ENCODE peak calls at places on chromosomes 3 and 15, in five cellular contexts. A, W, T, U and R are unnamed samples. For H3K79me1, the result is how much of the 10 kb centered on the place peaks cover.

GRCh38 chr3:127675651-127676391 is 3.1 kb downstream of the ABTB1 start:
- DNase-seq in W (no peak), A (no peak), U (peak), T (no peak), R (no peak)

GRCh38 chr15:98653686-98654085 is 5.3 kb downstream of the IGF1R start:
- DNase-seq in W (no peak), A (no peak), U (no peak), T (no peak), R (no peak)

GRCh38 chr15:60574801-60575631 is 96.1 kb upstream of the ICE2 start:
- DNase-seq in A (peak), T (no peak), W (no peak), U (no peak), R (peak)

GRCh38 chr3:23232879-23233278 is 29.8 kb downstream of the UBE2E2 start:
- DNase-seq in U (no peak), T (no peak), W (no peak), A (no peak), R (no peak)

GRCh38 chr3:23508464-23508863 is 297.3 kb upstream of the UBE2E1 start:
- DNase-seq in W (no peak), A (no peak), T (no peak), U (no peak), R (no peak)

GRCh38 chr15:62337934-62338333 is 172.8 kb upstream of the C2CD4B start:
- DNase-seq in T (no peak), U (no peak), A (no peak), W (no peak), R (no peak)

GRCh38 chr15:29124581-29125381 is 144.8 kb downstream of the NSMCE3 start:
- DNase-seq in T (no peak), W (no peak), U (no peak), A (peak), R (peak)

GRCh38 chr15:74251187-74251811 is 15.2 kb downstream of the CCDC33 start:
- DNase-seq in T (no peak), W (no peak), A (no peak), U (no peak), R (no peak)

GRCh38 chr3:195100903-195101591 is 169.9 kb downstream of the XXYLT1 start:
- DNase-seq in T (no peak), U (no peak), W (no peak), A (peak), R (peak)

GRCh38 chr3:152707314-152707713 is 127.6 kb upstream of the P2RY1 start:
- DNase-seq in T (no peak), U (no peak), A (no peak), W (no peak), R (no peak)

GRCh38 chr15:99668533-99669182 is 64.6 kb downstream of the LYSMD4 start:
- DNase-seq in W (no peak), U (no peak), A (no peak), T (no peak), R (no peak)

GRCh38 chr3:132289311-132289710 is 27.9 kb upstream of the ACP3 start:
- DNase-seq in T (no peak), U (no peak), W (no peak), A (no peak), R (no peak)

GRCh38 chr3:99317196-99317595 is 321.2 kb upstream of the COL8A1 start:
- DNase-seq in U (no peak), W (no peak), T (no peak), A (no peak), R (no peak)

GRCh38 chr3:69504232-69504631 is 118.3 kb upstream of the FRMD4B start:
- DNase-seq in U (no peak), W (no peak), A (no peak), T (no peak), R (no peak)

GRCh38 chr15:35206060-35206675 is 121.1 kb upstream of the NANOGP8 start:
- DNase-seq in W (no peak), U (no peak), A (peak), T (no peak), R (peak)

GRCh38 chr15:78177447-78177873 is 28.3 kb downstream of the IDH3A start:
- DNase-seq in U (peak), A (no peak), T (peak), W (peak), R (no peak)

GRCh38 chr3:186609247-186609868 is 3.5 kb upstream of the AHSG start:
- DNase-seq in T (no peak), A (no peak), U (no peak), W (no peak), R (peak)

GRCh38 chr3:118932822-118933558 is 101.7 kb downstream of the IGSF11 start:
- DNase-seq in W (no peak), A (no peak), T (no peak), U (no peak), R (no peak)

GRCh38 chr15:87498545-87498944 is 758.0 kb downstream of the NTRK3 start:
- DNase-seq in U (no peak), T (no peak), W (no peak), A (peak), R (peak)

GRCh38 chr3:136792931-136793330 is 26.0 kb upstream of the SLC35G2 start:
- DNase-seq in A (no peak), W (no peak), U (no peak), T (no peak), R (no peak)

GRCh38 chr15:89143503-89144162 is 55.4 kb downstream of the ABHD2 start:
- DNase-seq in W (no peak), T (no peak), U (no peak), A (peak), R (no peak)

GRCh38 chr3:18767756-18768303 is 342.7 kb upstream of the SATB1 start:
- DNase-seq in T (no peak), W (no peak), A (no peak), U (no peak), R (no peak)

GRCh38 chr3:115922681-115923347 is 299.5 kb downstream of the GAP43 start:
- DNase-seq in T (no peak), U (peak), A (peak), W (peak), R (peak)

GRCh38 chr3:36591959-36592358 is 172.4 kb downstream of the DCLK3 start:
- DNase-seq in A (peak), U (no peak), W (no peak), T (no peak), R (no peak)

GRCh38 chr3:159513867-159514380 is 474.7 kb upstream of the IL12A start:
- DNase-seq in U (no peak), W (no peak), A (no peak), T (no peak), R (no peak)

GRCh38 chr3:132256984-132257383 is 60.2 kb upstream of the ACP3 start:
- DNase-seq in A (peak), W (no peak), U (peak), T (peak), R (peak)

GRCh38 chr3:64399205-64399800 is 174.0 kb upstream of the PRICKLE2 start:
- DNase-seq in U (peak), T (peak), A (peak), W (no peak), R (peak)

GRCh38 chr15:36428102-36428845 is 151.2 kb upstream of the CDIN1 start:
- DNase-seq in T (no peak), W (peak), A (peak), U (no peak), R (peak)

GRCh38 chr15:57649138-57649537 is 57.4 kb upstream of the POLR2M start:
- DNase-seq in U (no peak), A (no peak), T (no peak), W (no peak), R (no peak)

GRCh38 chr15:85587707-85588441 is 206.9 kb downstream of the KLHL25 start:
- DNase-seq in A (peak), U (no peak), W (no peak), T (no peak), R (peak)

GRCh38 chr15:64460737-64461576 is 579 bp downstream of the ZNF609 start:
- DNase-seq in W (no peak), T (no peak), U (peak), A (peak), R (peak)

GRCh38 chr15:88814393-88814792 is 11.2 kb downstream of the ACAN start:
- DNase-seq in U (no peak), W (no peak), T (no peak), A (no peak), R (no peak)

GRCh38 chr3:185330238-185330637 is 32.7 kb upstream of the MAP3K13 start:
- DNase-seq in U (no peak), T (no peak), A (no peak), W (no peak), R (peak)

DNA sequence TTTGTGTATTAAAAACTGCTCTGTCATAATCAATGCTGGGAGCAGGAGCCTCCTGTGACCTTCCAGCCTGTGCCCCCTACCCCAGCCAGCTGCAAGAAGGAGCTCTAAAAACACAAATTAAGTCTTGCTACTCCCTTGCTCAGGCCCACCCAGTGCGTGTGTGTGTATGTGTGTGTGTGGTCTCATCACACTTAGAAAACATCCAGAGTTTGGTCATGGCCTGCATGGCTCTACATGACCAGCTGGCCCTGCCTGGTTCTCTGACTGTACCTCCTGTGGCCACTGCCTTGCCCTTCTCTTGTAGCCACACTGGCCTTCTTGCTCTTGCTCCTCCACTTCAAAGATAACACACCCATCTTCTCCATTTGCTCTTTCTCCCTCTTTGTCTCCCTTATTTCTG is 13.7 kb downstream of the P2RY14 start:
- DNase-seq in T (no peak), A (no peak), U (no peak), W (no peak), R (no peak)
- H3K18ac ChIP-seq in T (no peak), A (peak), U (peak), W (no peak), R (no peak)

GRCh38 chr15:95843241-95843851 is 487.2 kb upstream of the NR2F2 start:
- DNase-seq in A (no peak), T (no peak), W (no peak), U (no peak), R (no peak)
- H4K91ac ChIP-seq in A (peak), T (no peak), W (no peak), U (no peak), R (no peak)

GRCh38 chr3:52480768-52481715 is 14.1 kb upstream of the STAB1 start:
- DNase-seq in T (no peak), U (peak), W (no peak), A (no peak), R (no peak)
- H3K79me1 ChIP-seq in T (under half), U (under half), W (under half), A (under half), R (under half)

DNA sequence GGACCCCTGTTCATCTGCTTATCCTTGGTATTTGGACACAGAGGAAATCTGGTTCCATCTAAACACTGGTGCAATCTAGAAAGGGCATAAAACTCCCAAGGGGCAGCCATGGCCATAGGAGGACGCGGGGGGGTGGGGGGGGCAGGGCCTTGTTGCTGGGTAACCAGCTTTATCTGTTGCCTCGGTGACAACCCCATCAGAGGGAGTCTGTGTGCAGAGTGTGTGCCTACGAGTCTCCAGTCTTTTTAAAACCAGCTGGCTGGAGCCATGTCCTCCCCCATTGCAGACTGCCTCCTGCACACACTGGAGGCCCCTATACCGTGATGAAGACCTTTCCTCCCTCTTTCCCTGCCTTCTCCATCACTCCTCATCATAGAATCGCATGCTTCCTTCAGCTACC is 26.4 kb upstream of the CORO2B start:
- DNase-seq in T (no peak), A (no peak), W (no peak), U (no peak), R (no peak)
- H3K18ac ChIP-seq in T (no peak), A (no peak), W (no peak), U (no peak), R (no peak)

GRCh38 chr3:8553405-8553804 is 51.8 kb downstream of the LMCD1 start:
- DNase-seq in W (no peak), T (no peak), A (no peak), U (no peak), R (no peak)
- H4K91ac ChIP-seq in W (no peak), T (no peak), A (no peak), U (no peak), R (no peak)

GRCh38 chr15:31345606-31346366 is 19.2 kb downstream of the KLF13 start:
- DNase-seq in W (no peak), A (no peak), T (no peak), U (no peak), R (no peak)
- H3K79me1 ChIP-seq in W (under half), A (under half), T (under half), U (under half), R (under half)

GRCh38 chr3:72036899-72037298 is 252.0 kb upstream of the PROK2 start:
- DNase-seq in U (no peak), A (peak), W (no peak), T (no peak), R (no peak)
- H3K18ac ChIP-seq in U (no peak), A (no peak), W (no peak), T (no peak), R (no peak)

GRCh38 chr15:83844742-83845141 is 190.8 kb downstream of the ADAMTSL3 start:
- DNase-seq in A (peak), W (no peak), U (no peak), T (no peak), R (peak)
- H4K91ac ChIP-seq in A (no peak), W (no peak), U (no peak), T (no peak), R (no peak)

GRCh38 chr3:51679777-51680176 is 8.7 kb downstream of the TEX264 start:
- DNase-seq in A (no peak), T (no peak), W (no peak), U (no peak), R (no peak)

GRCh38 chr3:51679318-51679717 is 8.3 kb downstream of the TEX264 start:
- DNase-seq in W (no peak), A (no peak), U (no peak), T (no peak), R (no peak)

GRCh38 chr3:51678685-51679084 is 7.6 kb downstream of the TEX264 start:
- DNase-seq in U (no peak), A (no peak), W (no peak), T (no peak), R (no peak)

GRCh38 chr3:51677358-51677757 is 6.3 kb downstream of the TEX264 start:
- DNase-seq in T (no peak), A (no peak), W (no peak), U (no peak), R (no peak)

DNA sequence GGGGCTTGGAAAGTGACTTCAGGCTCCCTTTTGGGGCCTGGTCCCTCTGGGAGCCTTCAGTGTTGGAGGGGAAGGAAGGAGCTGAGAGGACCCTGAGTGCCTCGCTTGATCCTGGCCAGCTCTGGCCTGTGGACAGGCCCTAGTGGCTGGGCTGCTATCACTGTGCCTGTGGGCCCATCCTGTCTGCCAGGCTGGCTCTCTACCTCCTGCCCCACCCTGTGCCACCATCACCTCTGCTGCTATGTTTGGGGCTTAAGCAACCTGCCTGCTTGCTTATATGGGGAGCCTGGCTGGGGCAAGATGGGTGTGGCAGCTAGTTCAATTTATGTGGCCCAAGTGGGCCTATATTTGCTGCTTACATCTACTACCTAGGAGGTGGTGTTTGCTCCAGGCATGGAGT is 7.1 kb downstream of the TEX264 start:
- DNase-seq in T (no peak), A (no peak), U (no peak), W (no peak), R (no peak)
- H3K79me1 ChIP-seq in T (under half), A (under half), U (under half), W (under half), R (under half)

GRCh38 chr3:183254816-183255730 is 2.0 kb downstream of the B3GNT5 start:
- DNase-seq in W (no peak), T (no peak), A (peak), U (no peak), R (peak)

GRCh38 chr3:183253961-183254815 is 1.1 kb downstream of the B3GNT5 start:
- DNase-seq in T (no peak), U (no peak), A (peak), W (no peak), R (peak)

GRCh38 chr3:183252108-183252782 is 808 bp upstream of the B3GNT5 start:
- DNase-seq in U (no peak), W (no peak), T (no peak), A (no peak), R (no peak)

GRCh38 chr3:183252973-183253363 is at the start of gene B3GNT5:
- DNase-seq in U (peak), T (no peak), A (no peak), W (no peak), R (peak)

GRCh38 chr3:183253364-183253960 is 409 bp downstream of the B3GNT5 start:
- DNase-seq in U (no peak), A (peak), W (no peak), T (no peak), R (no peak)
- H3K18ac ChIP-seq in U (peak), A (no peak), W (peak), T (peak), R (peak)